ENCODE peak calls at places on chromosomes 3 and 15, in four cellular contexts. One of them, this sample, is unnamed.

GRCh38 chr3:127177226-127177625 is 15.7 kb upstream of the PRR23E start:
- DNase-seq in upper lobe of right lung: no peak
- DNase-seq in bronchial epithelial cell: peak
- DNase-seq in GOT3: no peak
- DNase-seq in this sample: no peak

GRCh38 chr3:12476238-12476897 is 7.9 kb upstream of the TSEN2 start:
- DNase-seq in upper lobe of right lung: no peak
- DNase-seq in bronchial epithelial cell: peak
- DNase-seq in GOT3: no peak
- DNase-seq in this sample: no peak

GRCh38 chr3:70386043-70386442 is 73.6 kb upstream of the MDFIC2 start:
- DNase-seq in upper lobe of right lung: no peak
- DNase-seq in bronchial epithelial cell: no peak
- DNase-seq in GOT3: no peak
- DNase-seq in this sample: no peak

GRCh38 chr3:181488536-181488935 is 223.2 kb upstream of the SOX2 start:
- DNase-seq in upper lobe of right lung: no peak
- DNase-seq in bronchial epithelial cell: no peak
- DNase-seq in GOT3: no peak
- DNase-seq in this sample: no peak

GRCh38 chr3:40639006-40639405 is 114.2 kb downstream of the ZNF621 start:
- DNase-seq in upper lobe of right lung: no peak
- DNase-seq in bronchial epithelial cell: no peak
- DNase-seq in GOT3: no peak
- DNase-seq in this sample: no peak

GRCh38 chr3:147411235-147411607 is 2.1 kb downstream of the ZIC1 start:
- DNase-seq in upper lobe of right lung: no peak
- DNase-seq in bronchial epithelial cell: no peak
- DNase-seq in GOT3: no peak
- DNase-seq in this sample: no peak

GRCh38 chr15:31236184-31237041 is 90.2 kb upstream of the KLF13 start:
- DNase-seq in upper lobe of right lung: peak
- DNase-seq in bronchial epithelial cell: peak
- DNase-seq in GOT3: peak
- DNase-seq in this sample: peak

GRCh38 chr3:142633073-142633472 is 36.9 kb downstream of the PLS1 start:
- DNase-seq in upper lobe of right lung: no peak
- DNase-seq in bronchial epithelial cell: no peak
- DNase-seq in GOT3: no peak
- DNase-seq in this sample: no peak

GRCh38 chr3:41198526-41198925 is 779 bp upstream of the CTNNB1 start:
- DNase-seq in upper lobe of right lung: no peak
- DNase-seq in bronchial epithelial cell: no peak
- DNase-seq in GOT3: no peak
- DNase-seq in this sample: peak

GRCh38 chr15:28975766-28976179 is 90.0 kb downstream of the APBA2 start:
- DNase-seq in upper lobe of right lung: no peak
- DNase-seq in bronchial epithelial cell: peak
- DNase-seq in GOT3: no peak
- DNase-seq in this sample: no peak

GRCh38 chr3:129461461-129462146 is 21.6 kb downstream of the IFT122 start:
- DNase-seq in upper lobe of right lung: no peak
- DNase-seq in bronchial epithelial cell: no peak
- DNase-seq in GOT3: no peak
- DNase-seq in this sample: no peak

GRCh38 chr3:184583345-184584000 is 21.9 kb downstream of the EPHB3 start:
- DNase-seq in upper lobe of right lung: no peak
- DNase-seq in bronchial epithelial cell: no peak
- DNase-seq in GOT3: no peak
- DNase-seq in this sample: no peak

GRCh38 chr3:72890166-72890925 is 2.5 kb downstream of the GXYLT2 start:
- DNase-seq in upper lobe of right lung: no peak
- DNase-seq in bronchial epithelial cell: no peak
- DNase-seq in GOT3: no peak
- DNase-seq in this sample: no peak

GRCh38 chr3:117602054-117602644 is 892.6 kb downstream of the TUSC7 start:
- DNase-seq in upper lobe of right lung: no peak
- DNase-seq in bronchial epithelial cell: no peak
- DNase-seq in GOT3: no peak
- DNase-seq in this sample: no peak

GRCh38 chr15:46955576-46955975 is 761.7 kb upstream of the SEMA6D start:
- DNase-seq in upper lobe of right lung: no peak
- DNase-seq in bronchial epithelial cell: peak
- DNase-seq in GOT3: no peak
- DNase-seq in this sample: no peak

GRCh38 chr3:71629289-71630252 is 46.0 kb upstream of the FOXP1 start:
- DNase-seq in upper lobe of right lung: no peak
- DNase-seq in bronchial epithelial cell: no peak
- DNase-seq in GOT3: no peak
- DNase-seq in this sample: no peak

GRCh38 chr15:46857103-46857502 is 860.2 kb upstream of the SEMA6D start:
- DNase-seq in upper lobe of right lung: no peak
- DNase-seq in bronchial epithelial cell: no peak
- DNase-seq in GOT3: no peak
- DNase-seq in this sample: no peak

GRCh38 chr3:117455782-117456181 is 746.2 kb downstream of the TUSC7 start:
- DNase-seq in upper lobe of right lung: no peak
- DNase-seq in bronchial epithelial cell: no peak
- DNase-seq in GOT3: no peak
- DNase-seq in this sample: no peak

GRCh38 chr3:5543047-5543446 is 355.5 kb downstream of the EDEM1 start:
- DNase-seq in upper lobe of right lung: no peak
- DNase-seq in bronchial epithelial cell: no peak
- DNase-seq in GOT3: no peak
- DNase-seq in this sample: no peak

GRCh38 chr3:7953449-7954015 is 548.1 kb upstream of the LMCD1 start:
- DNase-seq in upper lobe of right lung: no peak
- DNase-seq in bronchial epithelial cell: peak
- DNase-seq in GOT3: no peak
- DNase-seq in this sample: no peak

GRCh38 chr3:45817788-45818523 is 21.6 kb upstream of the SLC6A20 start:
- DNase-seq in upper lobe of right lung: no peak
- DNase-seq in bronchial epithelial cell: peak
- DNase-seq in GOT3: no peak
- DNase-seq in this sample: no peak

GRCh38 chr3:174441588-174442316 is 417.4 kb upstream of the NAALADL2 start:
- DNase-seq in upper lobe of right lung: no peak
- DNase-seq in bronchial epithelial cell: peak
- DNase-seq in GOT3: no peak
- DNase-seq in this sample: no peak

GRCh38 chr3:107370902-107371301 is 6.3 kb upstream of the CCDC54 start:
- DNase-seq in upper lobe of right lung: no peak
- DNase-seq in bronchial epithelial cell: no peak
- DNase-seq in GOT3: no peak
- DNase-seq in this sample: no peak

GRCh38 chr3:53161345-53161819 is 373 bp downstream of the PRKCD start:
- DNase-seq in upper lobe of right lung: peak
- DNase-seq in bronchial epithelial cell: no peak
- DNase-seq in GOT3: no peak
- DNase-seq in this sample: no peak

GRCh38 chr3:72340476-72341379 is 507.5 kb downstream of the SHQ1 start:
- DNase-seq in upper lobe of right lung: no peak
- DNase-seq in bronchial epithelial cell: no peak
- DNase-seq in GOT3: no peak
- DNase-seq in this sample: no peak